ENCODE peak calls at places on chromosomes 16 and 17, in four cellular contexts. W, T, J and F are unnamed samples.

GRCh38 chr16:73082608-73083007 is 34.7 kb upstream of the ZFHX3 start:
- DNase-seq in W (no peak), T (no peak), J (no peak), F (peak; percentile 73)

GRCh38 chr16:50360033-50360778 is 8.6 kb downstream of the BRD7 start:
- DNase-seq in W (no peak), T (no peak), J (no peak), F (no peak)

GRCh38 chr16:12459401-12459791 is 344.3 kb downstream of the CPPED1 start:
- DNase-seq in W (no peak), T (no peak), J (peak; percentile 68), F (no peak)

GRCh38 chr16:53599548-53599947 is 96.5 kb upstream of the AKTIP start:
- DNase-seq in W (no peak), T (no peak), J (no peak), F (no peak)

GRCh38 chr16:27374794-27375499 is 27.0 kb upstream of the IL21R start:
- DNase-seq in W (peak; percentile 90), T (peak; percentile 44), J (peak; percentile 73), F (peak; percentile 81)

GRCh38 chr16:64133396-64133795 is 988.5 kb downstream of the CDH11 start:
- DNase-seq in W (no peak), T (no peak), J (no peak), F (no peak)

GRCh38 chr17:57627591-57627990 is 117.5 kb downstream of the CCDC182 start:
- DNase-seq in W (no peak), T (no peak), J (no peak), F (no peak)

GRCh38 chr17:57425903-57426574 is 169.7 kb downstream of the MSI2 start:
- DNase-seq in W (no peak), T (no peak), J (no peak), F (no peak)

GRCh38 chr17:83192161-83192788 is 112.9 kb downstream of the METRNL start:
- DNase-seq in W (no peak), T (no peak), J (peak; percentile 0), F (peak; percentile 53)

GRCh38 chr16:85610446-85611204 is 2.5 kb upstream of the GSE1 start:
- DNase-seq in W (no peak), T (peak; percentile 78), J (peak; percentile 80), F (peak; percentile 91)

GRCh38 chr16:20137194-20137593 is 63.5 kb upstream of the GPR139 start:
- DNase-seq in W (no peak), T (no peak), J (no peak), F (no peak)

GRCh38 chr16:81715358-81716196 is 63.5 kb upstream of the PLCG2 start:
- DNase-seq in W (peak; percentile 77), T (no peak), J (peak; percentile 24), F (no peak)

GRCh38 chr17:55496094-55496881 is 15.0 kb downstream of the SMIM36 start:
- DNase-seq in W (no peak), T (no peak), J (no peak), F (no peak)

GRCh38 chr16:2773188-2773968 is 3.7 kb downstream of the ELOB start:
- DNase-seq in W (no peak), T (no peak), J (no peak), F (no peak)

GRCh38 chr16:27401768-27402568 is at the start of gene IL21R:
- DNase-seq in W (peak; percentile 85), T (no peak), J (peak; percentile 92), F (peak; percentile 97)

GRCh38 chr17:5254903-5255521 is 20.4 kb upstream of the SCIMP start:
- DNase-seq in W (no peak), T (no peak), J (peak; percentile 51), F (no peak)

GRCh38 chr17:64115043-64115698 is 14.8 kb downstream of the ERN1 start:
- DNase-seq in W (no peak), T (no peak), J (no peak), F (peak; percentile 43)

GRCh38 chr17:59838196-59838911 is 54.4 kb downstream of the TUBD1 start:
- DNase-seq in W (no peak), T (no peak), J (no peak), F (no peak)

GRCh38 chr16:58670177-58670576 is 14.4 kb downstream of the SLC38A7 start:
- DNase-seq in W (no peak), T (no peak), J (no peak), F (no peak)

GRCh38 chr16:57959121-57959520 is 11.8 kb downstream of the CNGB1 start:
- DNase-seq in W (no peak), T (no peak), J (no peak), F (no peak)

GRCh38 chr16:47018223-47018891 is 44.9 kb upstream of the DNAJA2 start:
- DNase-seq in W (peak; percentile 98), T (peak; percentile 17), J (peak; percentile 78), F (no peak)